ENCODE peak calls at places on chromosomes 12 and 14, in six cellular contexts. B, C, O, H, Z and K are unnamed samples.
A peak's percentile ranks its signal among the peaks of the same experiment; 100 is the strongest.

GRCh38 chr14:97061714-97062113 is 264.5 kb downstream of the VRK1 start:
- DNase-seq in H (no peak), O (no peak), B (no peak), C (no peak), Z (no peak), K (no peak)

GRCh38 chr12:24109381-24110039 is 160.0 kb upstream of the SOX5 start:
- DNase-seq in B (peak; percentile 4), O (no peak), C (peak; percentile 50), H (no peak), Z (no peak), K (no peak)

GRCh38 chr12:32273712-32274111 is 125.6 kb upstream of the FGD4 start:
- DNase-seq in B (no peak), O (peak; percentile 90), Z (peak; percentile 69), H (no peak), C (no peak), K (peak; percentile 36)

GRCh38 chr12:14810953-14811483 is 3.0 kb downstream of the SMCO3 start:
- DNase-seq in Z (no peak), C (peak; percentile 50), B (peak; percentile 53), O (no peak), H (peak; percentile 21), K (peak; percentile 13)

GRCh38 chr12:110600254-110600653 is 13.7 kb upstream of the TCTN1 start:
- DNase-seq in B (peak; percentile 64), H (peak; percentile 35), O (no peak), Z (no peak), C (peak; percentile 72), K (no peak)

GRCh38 chr14:21997300-21997699 is 323.7 kb upstream of the OR4E1 start:
- DNase-seq in Z (peak; percentile 63), B (no peak), C (peak; percentile 77), O (no peak), H (no peak), K (peak; percentile 41)

GRCh38 chr14:59582161-59582560 is 5.5 kb upstream of the CCDC175 start:
- DNase-seq in C (no peak), O (no peak), B (no peak), H (no peak), Z (no peak), K (no peak)

GRCh38 chr12:47801170-47801903 is 18.4 kb downstream of the HDAC7 start:
- DNase-seq in B (no peak), C (no peak), H (peak; percentile 32), Z (no peak), O (peak; percentile 88), K (no peak)

GRCh38 chr14:75888933-75889332 is 92.9 kb downstream of the TGFB3 start:
- DNase-seq in C (no peak), O (no peak), Z (no peak), B (no peak), H (no peak), K (no peak)

GRCh38 chr12:122837306-122838265 is 2.3 kb downstream of the HIP1R start:
- DNase-seq in O (peak; percentile 54), C (no peak), H (peak; percentile 69), Z (no peak), B (no peak), K (no peak)

GRCh38 chr14:32728957-32729356 is 209.7 kb upstream of the NPAS3 start:
- DNase-seq in C (no peak), H (no peak), B (no peak), Z (no peak), O (no peak), K (no peak)

GRCh38 chr14:97219356-97220017 is 422.3 kb downstream of the VRK1 start:
- DNase-seq in H (no peak), Z (peak; percentile 27), O (no peak), B (no peak), C (no peak), K (peak; percentile 56)